ENCODE peak calls at places on chromosome 11, in seven cellular contexts. O, L, T, R, D, E and M are unnamed samples.

GRCh38 chr11:94171693-94172440 is 43.2 kb downstream of the PANX1 start:
- DNase-seq in O (peak), L (peak), T (no peak), R (no peak), D (peak), E (no peak), M (no peak)

GRCh38 chr11:71140206-71140919 is 112.0 kb downstream of the SHANK2 start:
- DNase-seq in O (no peak), L (no peak), T (no peak), R (no peak), D (no peak), E (no peak), M (no peak)

GRCh38 chr11:64121637-64122410 is 44.1 kb downstream of the MACROD1 start:
- DNase-seq in O (peak), L (no peak), T (no peak), R (peak), D (no peak), E (no peak), M (peak)

GRCh38 chr11:69425895-69426544 is 55.4 kb upstream of the LINC01488 start:
- DNase-seq in O (no peak), L (no peak), T (no peak), R (no peak), D (no peak), E (no peak), M (no peak)

GRCh38 chr11:79076526-79077115 is 364.2 kb downstream of the TENM4 start:
- DNase-seq in O (no peak), L (peak), T (no peak), R (no peak), D (no peak), E (no peak), M (no peak)

GRCh38 chr11:17683378-17684161 is 35.8 kb upstream of the MYOD1 start:
- DNase-seq in O (peak), L (no peak), T (no peak), R (peak), D (no peak), E (no peak), M (no peak)

GRCh38 chr11:77075425-77075905 is 8.7 kb downstream of the CAPN5 start:
- DNase-seq in O (no peak), L (no peak), T (no peak), R (no peak), D (no peak), E (no peak), M (no peak)

GRCh38 chr11:8017071-8017470 is 29.9 kb downstream of the EIF3F start:
- DNase-seq in O (no peak), L (no peak), T (no peak), R (no peak), D (no peak), E (peak), M (no peak)

GRCh38 chr11:5910521-5910920 is 17.5 kb downstream of the OR52E5 start:
- DNase-seq in O (no peak), L (no peak), T (no peak), R (no peak), D (no peak), E (no peak), M (no peak)

GRCh38 chr11:111977141-111978027 is 40.2 kb downstream of the DIXDC1 start:
- DNase-seq in O (peak), L (peak), T (no peak), R (no peak), D (peak), E (peak), M (no peak)

GRCh38 chr11:82046778-82047177 is 686.9 kb downstream of the FAM181B start:
- DNase-seq in O (no peak), L (no peak), T (no peak), R (no peak), D (no peak), E (no peak), M (no peak)

GRCh38 chr11:3836903-3837302 is 3.9 kb downstream of the RHOG start:
- DNase-seq in O (no peak), L (no peak), T (no peak), R (no peak), D (no peak), E (no peak), M (no peak)

GRCh38 chr11:107545101-107545514 is 20.4 kb downstream of the ALKBH8 start:
- DNase-seq in O (peak), L (no peak), T (peak), R (peak), D (no peak), E (no peak), M (peak)

GRCh38 chr11:60934091-60934789 is 10.0 kb downstream of the TMEM132A start:
- DNase-seq in O (no peak), L (no peak), T (no peak), R (no peak), D (no peak), E (no peak), M (no peak)

GRCh38 chr11:35549787-35550186 is 24.4 kb upstream of the PAMR1 start:
- DNase-seq in O (peak), L (no peak), T (peak), R (peak), D (no peak), E (no peak), M (peak)

GRCh38 chr11:11978792-11979486 is 29.5 kb downstream of the DKK3 start:
- DNase-seq in O (peak), L (no peak), T (peak), R (no peak), D (no peak), E (no peak), M (no peak)

GRCh38 chr11:44855138-44855849 is 95.4 kb downstream of the TP53I11 start:
- DNase-seq in O (no peak), L (no peak), T (no peak), R (no peak), D (no peak), E (no peak), M (no peak)

GRCh38 chr11:96272542-96273306 is 70.3 kb downstream of the MAML2 start:
- DNase-seq in O (no peak), L (peak), T (no peak), R (no peak), D (no peak), E (no peak), M (no peak)

GRCh38 chr11:133800666-133801065 is 44.6 kb downstream of the SPATA19 start:
- DNase-seq in O (no peak), L (no peak), T (no peak), R (no peak), D (no peak), E (no peak), M (no peak)

GRCh38 chr11:10295056-10295901 is 1.3 kb upstream of the SBF2 start:
- DNase-seq in O (no peak), L (no peak), T (no peak), R (no peak), D (no peak), E (no peak), M (no peak)

GRCh38 chr11:61700221-61700620 is 20.0 kb downstream of the DAGLA start:
- DNase-seq in O (peak), L (no peak), T (no peak), R (no peak), D (no peak), E (no peak), M (no peak)

GRCh38 chr11:122235615-122236014 is 119.6 kb upstream of the BLID start:
- DNase-seq in O (peak), L (no peak), T (peak), R (peak), D (no peak), E (no peak), M (no peak)

GRCh38 chr11:3831378-3832239 is 9.2 kb downstream of the RHOG start:
- DNase-seq in O (no peak), L (no peak), T (no peak), R (no peak), D (no peak), E (no peak), M (no peak)

GRCh38 chr11:61327669-61328071 is 5.2 kb downstream of the DDB1 start:
- DNase-seq in O (peak), L (no peak), T (no peak), R (no peak), D (no peak), E (no peak), M (no peak)

GRCh38 chr11:85845052-85845631 is 10.0 kb upstream of the CCDC83 start:
- DNase-seq in O (peak), L (no peak), T (no peak), R (no peak), D (no peak), E (no peak), M (no peak)

GRCh38 chr11:33689506-33689905 is 11.1 kb downstream of the C11orf91 start:
- DNase-seq in O (no peak), L (no peak), T (no peak), R (no peak), D (no peak), E (no peak), M (no peak)